ENCODE peak calls at places on chromosomes 6 and 20, in seven cellular contexts. L is Ammon's horn; Y is CD4-positive, alpha-beta T cell; G is EL; M is B cell; T is NCI-H2171 treated with DMSO at 0.1 percent for 48 hours; X is left lung. U is an unnamed sample.

GRCh38 chr6:55943329-55943728 is 67.9 kb upstream of the BMP5 start:
- DNase-seq in L (no peak), Y (no peak), G (peak), M (no peak), T (no peak), X (no peak), U (no peak)

GRCh38 chr20:44217342-44218092 is 6.9 kb upstream of the OSER1 start:
- DNase-seq in L (peak), Y (peak), G (peak), M (peak), T (peak), X (peak), U (peak)

GRCh38 chr20:33731693-33732165 is at the start of gene ZNF341:
- DNase-seq in L (peak), Y (peak), G (peak), M (peak), T (peak), X (peak), U (peak)

GRCh38 chr6:131949615-131949908 is 1.6 kb downstream of the CCN2 start:
- DNase-seq in L (no peak), Y (no peak), G (no peak), M (no peak), T (no peak), X (no peak), U (no peak)

GRCh38 chr6:148954934-148955915 is 208.4 kb downstream of the UST start:
- DNase-seq in L (no peak), Y (no peak), G (no peak), M (no peak), T (no peak), X (no peak), U (no peak)

GRCh38 chr6:105509506-105510331 is 106.8 kb upstream of the PREP start:
- DNase-seq in L (no peak), Y (no peak), G (peak), M (no peak), T (no peak), X (peak), U (peak)

GRCh38 chr20:11267131-11267761 is 593.4 kb upstream of the JAG1 start:
- DNase-seq in L (peak), Y (no peak), G (peak), M (no peak), T (no peak), X (no peak), U (no peak)

GRCh38 chr6:123323419-123324329 is 313.1 kb downstream of the TRDN start:
- DNase-seq in L (no peak), Y (no peak), G (no peak), M (no peak), T (no peak), X (no peak), U (no peak)

GRCh38 chr6:37020426-37021211 is 15.2 kb downstream of the FGD2 start:
- DNase-seq in L (no peak), Y (no peak), G (no peak), M (no peak), T (peak), X (no peak), U (no peak)

GRCh38 chr20:24878657-24879056 is 70.4 kb upstream of the CST7 start:
- DNase-seq in L (no peak), Y (no peak), G (no peak), M (no peak), T (no peak), X (no peak), U (no peak)

GRCh38 chr6:33271098-33271607 is 523 bp downstream of the VPS52 start:
- DNase-seq in L (no peak), Y (no peak), G (no peak), M (no peak), T (peak), X (no peak), U (no peak)

GRCh38 chr20:12237772-12238171 is 320.1 kb downstream of the BTBD3 start:
- DNase-seq in L (peak), Y (no peak), G (no peak), M (no peak), T (no peak), X (no peak), U (no peak)

GRCh38 chr6:169256518-169256917 is 2.9 kb upstream of the THBS2 start:
- DNase-seq in L (no peak), Y (no peak), G (no peak), M (no peak), T (no peak), X (no peak), U (no peak)

GRCh38 chr6:27897580-27898206 is 14.5 kb downstream of the OR2B2 start:
- DNase-seq in L (no peak), Y (no peak), G (no peak), M (no peak), T (no peak), X (no peak), U (no peak)

GRCh38 chr6:158697798-158698197 is 47.9 kb downstream of the SYTL3 start:
- DNase-seq in L (no peak), Y (no peak), G (peak), M (no peak), T (no peak), X (no peak), U (no peak)